ENCODE peak calls at places on chromosomes 12 and 14, in ten cellular contexts. D is AG04450, X is HCT116, H is B cell, E is IMR-90, J is lower lobe of right lung, Y is mucosa of descending colon, B is Caco-2, I is fibroblast of pulmonary artery, P is lower leg skin. T is an unnamed sample.
A peak's percentile ranks its signal among the peaks of the same experiment; 100 is the strongest.

GRCh38 chr12:1702708-1703107 is 11.8 kb downstream of the ADIPOR2 start:
- DNase-seq in X (no peak), P (no peak), B (no peak), E (peak; percentile 26), D (no peak), I (no peak), H (no peak), Y (no peak), J (no peak), T (no peak)

GRCh38 chr14:91796622-91797347 is 64.9 kb upstream of the CATSPERB start:
- DNase-seq in P (no peak), B (no peak), Y (no peak), I (peak; percentile 1), H (no peak), E (peak; percentile 28), J (no peak), D (no peak), X (no peak), T (peak; percentile 47)

GRCh38 chr14:28751467-28752058 is 15.0 kb upstream of the FOXG1 start:
- DNase-seq in D (no peak), Y (no peak), J (no peak), B (peak; percentile 49), P (no peak), H (no peak), E (peak; percentile 49), X (peak; percentile 7), I (peak; percentile 78), T (peak; percentile 74)

GRCh38 chr14:58749066-58749669 is 111.4 kb downstream of the DACT1 start:
- DNase-seq in E (peak; percentile 98), P (no peak), H (no peak), B (no peak), D (peak; percentile 93), Y (peak; percentile 39), J (peak; percentile 52), I (peak; percentile 87), X (peak; percentile 76), T (peak; percentile 80)

GRCh38 chr14:61927521-61927920 is 165.3 kb downstream of the SNAPC1 start:
- DNase-seq in X (no peak), E (peak; percentile 81), P (no peak), H (no peak), B (no peak), I (peak; percentile 16), D (peak; percentile 55), Y (no peak), J (no peak), T (no peak)

GRCh38 chr12:29882771-29883315 is 99.1 kb upstream of the TMTC1 start:
- DNase-seq in J (no peak), I (no peak), E (no peak), Y (no peak), D (no peak), B (no peak), P (no peak), H (no peak), X (no peak), T (no peak)

GRCh38 chr14:20415723-20416622 is 2.7 kb upstream of the TEP1 start:
- DNase-seq in X (peak; percentile 43), D (peak; percentile 23), B (no peak), E (peak; percentile 61), J (no peak), H (no peak), P (peak; percentile 4), Y (no peak), I (peak; percentile 75), T (peak; percentile 73)

GRCh38 chr14:28867571-28867970 is 101.0 kb downstream of the FOXG1 start:
- DNase-seq in B (no peak), H (no peak), I (peak; percentile 0), D (no peak), P (no peak), J (no peak), E (no peak), Y (no peak), X (no peak), T (peak; percentile 17)

GRCh38 chr12:102232446-102232845 is 34.8 kb upstream of the PMCH start:
- DNase-seq in Y (no peak), X (no peak), H (no peak), E (peak; percentile 35), B (no peak), I (no peak), J (no peak), D (no peak), P (no peak), T (peak; percentile 11)

GRCh38 chr14:29016050-29016900 is 249.7 kb downstream of the FOXG1 start:
- DNase-seq in Y (peak; percentile 20), D (no peak), E (peak; percentile 51), B (peak; percentile 43), J (peak; percentile 41), X (no peak), P (no peak), I (peak; percentile 68), H (no peak), T (peak; percentile 73)

GRCh38 chr12:79238246-79238645 is 373.7 kb downstream of the SYT1 start:
- DNase-seq in I (no peak), Y (no peak), E (no peak), X (no peak), J (no peak), P (no peak), B (no peak), D (no peak), H (no peak), T (no peak)

GRCh38 chr12:52250048-52250990 is 17.3 kb downstream of the KRT7 start:
- DNase-seq in B (no peak), H (no peak), D (no peak), P (peak; percentile 82), J (peak; percentile 43), Y (no peak), E (no peak), I (no peak), X (no peak), T (no peak)

GRCh38 chr14:92121207-92121669 is 268 bp downstream of the NDUFB1 start:
- DNase-seq in B (no peak), E (peak; percentile 43), P (no peak), X (no peak), H (no peak), D (no peak), Y (no peak), J (peak; percentile 64), I (peak; percentile 49), T (peak; percentile 54)

GRCh38 chr12:116689586-116689985 is 48.3 kb downstream of the SPRING1 start:
- DNase-seq in X (no peak), H (no peak), Y (no peak), D (no peak), I (no peak), B (no peak), E (no peak), J (no peak), P (peak; percentile 20), T (no peak)

GRCh38 chr12:124695861-124696260 is 128.4 kb upstream of the NCOR2 start:
- DNase-seq in D (no peak), B (no peak), I (peak; percentile 33), X (no peak), H (no peak), Y (no peak), P (no peak), J (no peak), E (peak; percentile 38), T (no peak)

DNA sequence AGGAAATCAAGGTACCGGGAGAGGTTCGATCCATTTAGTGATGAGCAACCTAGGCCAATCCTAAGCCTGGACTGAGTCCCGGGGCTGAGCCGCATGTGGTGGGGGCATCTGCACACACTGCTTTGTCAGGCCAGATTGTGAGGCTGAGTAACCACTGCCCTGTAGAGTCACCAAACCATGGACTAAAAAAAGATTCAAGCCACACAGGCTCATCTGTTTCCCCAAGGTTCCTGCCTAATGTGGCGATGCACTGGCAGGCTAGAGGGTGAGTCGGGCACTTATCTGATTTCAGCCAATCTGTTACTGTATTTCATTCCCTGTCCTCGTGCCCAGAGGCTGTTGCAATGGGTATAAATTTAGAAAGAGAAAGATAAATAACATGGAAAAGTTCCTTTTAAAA is 140.8 kb downstream of the TTC7B start:
- DNase-seq in X (no peak), J (no peak), Y (no peak), H (no peak), B (no peak), I (peak; percentile 36), D (no peak), E (peak; percentile 75), P (no peak), T (peak; percentile 36)
- TF ChIP-seq CTCF in X (no peak), J (no peak), Y (no peak), H (no peak), B (no peak), I (no peak), D (no peak), E (no peak), P (no peak), T (no peak)

GRCh38 chr12:44875954-44876553 is at the start of gene NELL2:
- DNase-seq in J (peak; percentile 47), H (peak; percentile 45), P (peak; percentile 84), I (peak; percentile 10), Y (peak; percentile 73), D (no peak), E (no peak), B (peak; percentile 59), X (no peak), T (peak; percentile 16)

GRCh38 chr12:44873898-44874297 is 2.2 kb downstream of the NELL2 start:
- DNase-seq in I (peak; percentile 4), Y (no peak), X (peak; percentile 0), J (no peak), H (no peak), B (no peak), P (no peak), D (no peak), E (peak; percentile 4), T (peak; percentile 18)

GRCh38 chr12:44874981-44875416 is 1.1 kb downstream of the NELL2 start:
- DNase-seq in H (no peak), J (no peak), I (no peak), B (no peak), E (no peak), X (no peak), P (peak; percentile 65), Y (no peak), D (no peak), T (no peak)

GRCh38 chr12:44875417-44875953 is 630 bp downstream of the NELL2 start:
- DNase-seq in J (no peak), B (no peak), E (no peak), P (peak; percentile 62), H (peak; percentile 11), X (no peak), Y (no peak), I (no peak), D (no peak), T (no peak)

GRCh38 chr12:44876554-44877275 is 600 bp upstream of the NELL2 start:
- DNase-seq in E (no peak), J (no peak), D (no peak), B (peak; percentile 47), H (peak; percentile 40), Y (peak; percentile 39), X (no peak), I (peak; percentile 12), P (no peak), T (peak; percentile 19)
- TF ChIP-seq CTCF in E (no peak), J (no peak), D (peak; percentile 3), B (no peak), H (no peak), Y (no peak), X (no peak), I (no peak), P (no peak), T (peak; percentile 3)

GRCh38 chr14:106530423-106531107 is 1004.2 kb downstream of the TMEM121 start:
- DNase-seq in D (no peak), H (peak; percentile 6), P (no peak), J (no peak), Y (no peak), E (no peak), X (no peak), B (no peak), I (no peak), T (no peak)
- TF ChIP-seq CTCF in D (no peak), H (peak; percentile 63), P (no peak), J (no peak), Y (no peak), E (no peak), X (no peak), B (no peak), I (no peak), T (no peak)

GRCh38 chr12:15208140-15208539 is 13.1 kb downstream of the RERG start:
- DNase-seq in J (no peak), D (no peak), P (no peak), E (no peak), Y (no peak), H (no peak), B (no peak), I (peak; percentile 65), X (no peak), T (peak; percentile 64)
- TF ChIP-seq CTCF in J (no peak), D (peak; percentile 45), P (no peak), E (peak; percentile 26), Y (no peak), H (no peak), B (peak; percentile 51), I (peak; percentile 44), X (peak; percentile 53), T (peak; percentile 49)

T was measured in cardiac fibroblast.